ENCODE peak calls at places on chromosomes 5 and 9, in six cellular contexts. One of them, this sample, is unnamed.

GRCh38 chr9:2418619-2419018 is 203.0 kb upstream of the VLDLR start:
- DNase-seq in left colon: no peak
- DNase-seq in OCI-LY7: no peak
- DNase-seq in activated naive CD4-positive, alpha-beta T cell treated with anti-CD3 and anti-CD28 coated beads, Interleukin-2, amount 10 ng/mL, durations not matched to agents 7 days and 5 days: no peak
- DNase-seq in Ammon's horn: peak
- DNase-seq in M059J: peak
- DNase-seq in this sample: no peak

GRCh38 chr9:118091676-118092490 is 387.7 kb downstream of the TLR4 start:
- DNase-seq in left colon: no peak
- DNase-seq in OCI-LY7: no peak
- DNase-seq in activated naive CD4-positive, alpha-beta T cell treated with anti-CD3 and anti-CD28 coated beads, Interleukin-2, amount 10 ng/mL, durations not matched to agents 7 days and 5 days: no peak
- DNase-seq in Ammon's horn: peak
- DNase-seq in M059J: no peak
- DNase-seq in this sample: no peak

GRCh38 chr5:128220841-128221240 is 137.3 kb downstream of the SLC12A2 start:
- DNase-seq in left colon: no peak
- DNase-seq in OCI-LY7: no peak
- DNase-seq in activated naive CD4-positive, alpha-beta T cell treated with anti-CD3 and anti-CD28 coated beads, Interleukin-2, amount 10 ng/mL, durations not matched to agents 7 days and 5 days: no peak
- DNase-seq in Ammon's horn: no peak
- DNase-seq in M059J: no peak
- DNase-seq in this sample: no peak

GRCh38 chr9:74570879-74571512 is 73.9 kb downstream of the RORB start:
- DNase-seq in left colon: peak
- DNase-seq in OCI-LY7: peak
- DNase-seq in activated naive CD4-positive, alpha-beta T cell treated with anti-CD3 and anti-CD28 coated beads, Interleukin-2, amount 10 ng/mL, durations not matched to agents 7 days and 5 days: peak
- DNase-seq in Ammon's horn: peak
- DNase-seq in M059J: peak
- DNase-seq in this sample: peak

GRCh38 chr9:100087218-100087617 is 11.6 kb downstream of the ERP44 start:
- DNase-seq in left colon: no peak
- DNase-seq in OCI-LY7: peak
- DNase-seq in activated naive CD4-positive, alpha-beta T cell treated with anti-CD3 and anti-CD28 coated beads, Interleukin-2, amount 10 ng/mL, durations not matched to agents 7 days and 5 days: no peak
- DNase-seq in Ammon's horn: no peak
- DNase-seq in M059J: peak
- DNase-seq in this sample: peak

GRCh38 chr5:71600783-71601182 is 13.6 kb downstream of the MCCC2 start:
- DNase-seq in left colon: no peak
- DNase-seq in OCI-LY7: no peak
- DNase-seq in activated naive CD4-positive, alpha-beta T cell treated with anti-CD3 and anti-CD28 coated beads, Interleukin-2, amount 10 ng/mL, durations not matched to agents 7 days and 5 days: no peak
- DNase-seq in Ammon's horn: no peak
- DNase-seq in M059J: peak
- DNase-seq in this sample: no peak

GRCh38 chr5:7250004-7250403 is 145.9 kb upstream of the ADCY2 start:
- DNase-seq in left colon: no peak
- DNase-seq in OCI-LY7: no peak
- DNase-seq in activated naive CD4-positive, alpha-beta T cell treated with anti-CD3 and anti-CD28 coated beads, Interleukin-2, amount 10 ng/mL, durations not matched to agents 7 days and 5 days: no peak
- DNase-seq in Ammon's horn: no peak
- DNase-seq in M059J: no peak
- DNase-seq in this sample: no peak

GRCh38 chr5:54993318-54993717 is 7.9 kb upstream of the ESM1 start:
- DNase-seq in left colon: no peak
- DNase-seq in OCI-LY7: no peak
- DNase-seq in activated naive CD4-positive, alpha-beta T cell treated with anti-CD3 and anti-CD28 coated beads, Interleukin-2, amount 10 ng/mL, durations not matched to agents 7 days and 5 days: no peak
- DNase-seq in Ammon's horn: no peak
- DNase-seq in M059J: no peak
- DNase-seq in this sample: no peak

GRCh38 chr5:176543428-176544182 is 5.5 kb upstream of the CDHR2 start:
- DNase-seq in left colon: peak
- DNase-seq in OCI-LY7: peak
- DNase-seq in activated naive CD4-positive, alpha-beta T cell treated with anti-CD3 and anti-CD28 coated beads, Interleukin-2, amount 10 ng/mL, durations not matched to agents 7 days and 5 days: peak
- DNase-seq in Ammon's horn: peak
- DNase-seq in M059J: peak
- DNase-seq in this sample: peak

GRCh38 chr5:80083115-80083890 is 48.2 kb downstream of the THBS4 start:
- DNase-seq in left colon: no peak
- DNase-seq in OCI-LY7: peak
- DNase-seq in activated naive CD4-positive, alpha-beta T cell treated with anti-CD3 and anti-CD28 coated beads, Interleukin-2, amount 10 ng/mL, durations not matched to agents 7 days and 5 days: peak
- DNase-seq in Ammon's horn: peak
- DNase-seq in M059J: peak
- DNase-seq in this sample: peak

GRCh38 chr9:122338989-122339388 is 31.8 kb upstream of the PTGS1 start:
- DNase-seq in left colon: no peak
- DNase-seq in OCI-LY7: no peak
- DNase-seq in activated naive CD4-positive, alpha-beta T cell treated with anti-CD3 and anti-CD28 coated beads, Interleukin-2, amount 10 ng/mL, durations not matched to agents 7 days and 5 days: no peak
- DNase-seq in Ammon's horn: peak
- DNase-seq in M059J: no peak
- DNase-seq in this sample: no peak

GRCh38 chr9:6355728-6356127 is 27.6 kb downstream of the TPD52L3 start:
- DNase-seq in left colon: no peak
- DNase-seq in OCI-LY7: no peak
- DNase-seq in activated naive CD4-positive, alpha-beta T cell treated with anti-CD3 and anti-CD28 coated beads, Interleukin-2, amount 10 ng/mL, durations not matched to agents 7 days and 5 days: no peak
- DNase-seq in Ammon's horn: no peak
- DNase-seq in M059J: peak
- DNase-seq in this sample: peak

GRCh38 chr5:107853031-107853430 is 182.3 kb upstream of the EFNA5 start:
- DNase-seq in left colon: no peak
- DNase-seq in OCI-LY7: no peak
- DNase-seq in activated naive CD4-positive, alpha-beta T cell treated with anti-CD3 and anti-CD28 coated beads, Interleukin-2, amount 10 ng/mL, durations not matched to agents 7 days and 5 days: no peak
- DNase-seq in Ammon's horn: no peak
- DNase-seq in M059J: peak
- DNase-seq in this sample: no peak

GRCh38 chr5:170633235-170634041 is 129.6 kb downstream of the KCNIP1 start:
- DNase-seq in left colon: peak
- DNase-seq in OCI-LY7: no peak
- DNase-seq in activated naive CD4-positive, alpha-beta T cell treated with anti-CD3 and anti-CD28 coated beads, Interleukin-2, amount 10 ng/mL, durations not matched to agents 7 days and 5 days: no peak
- DNase-seq in Ammon's horn: peak
- DNase-seq in M059J: peak
- DNase-seq in this sample: no peak

GRCh38 chr5:144318460-144318859 is 147.8 kb downstream of the KCTD16 start:
- DNase-seq in left colon: no peak
- DNase-seq in OCI-LY7: no peak
- DNase-seq in activated naive CD4-positive, alpha-beta T cell treated with anti-CD3 and anti-CD28 coated beads, Interleukin-2, amount 10 ng/mL, durations not matched to agents 7 days and 5 days: no peak
- DNase-seq in Ammon's horn: no peak
- DNase-seq in M059J: no peak
- DNase-seq in this sample: no peak

GRCh38 chr9:34365282-34365681 is 11.4 kb downstream of the MYORG start:
- DNase-seq in left colon: no peak
- DNase-seq in OCI-LY7: no peak
- DNase-seq in activated naive CD4-positive, alpha-beta T cell treated with anti-CD3 and anti-CD28 coated beads, Interleukin-2, amount 10 ng/mL, durations not matched to agents 7 days and 5 days: no peak
- DNase-seq in Ammon's horn: no peak
- DNase-seq in M059J: no peak
- DNase-seq in this sample: no peak

GRCh38 chr9:75889977-75890540 is 414 bp upstream of the PCSK5 start:
- DNase-seq in left colon: peak
- DNase-seq in OCI-LY7: no peak
- DNase-seq in activated naive CD4-positive, alpha-beta T cell treated with anti-CD3 and anti-CD28 coated beads, Interleukin-2, amount 10 ng/mL, durations not matched to agents 7 days and 5 days: peak
- DNase-seq in Ammon's horn: peak
- DNase-seq in M059J: peak
- DNase-seq in this sample: no peak

GRCh38 chr9:129669141-129669718 is 3.8 kb downstream of the PRRX2 start:
- DNase-seq in left colon: no peak
- DNase-seq in OCI-LY7: no peak
- DNase-seq in activated naive CD4-positive, alpha-beta T cell treated with anti-CD3 and anti-CD28 coated beads, Interleukin-2, amount 10 ng/mL, durations not matched to agents 7 days and 5 days: no peak
- DNase-seq in Ammon's horn: no peak
- DNase-seq in M059J: peak
- DNase-seq in this sample: no peak

GRCh38 chr5:82211855-82212572 is 66.1 kb downstream of the RPS23 start:
- DNase-seq in left colon: no peak
- DNase-seq in OCI-LY7: no peak
- DNase-seq in activated naive CD4-positive, alpha-beta T cell treated with anti-CD3 and anti-CD28 coated beads, Interleukin-2, amount 10 ng/mL, durations not matched to agents 7 days and 5 days: no peak
- DNase-seq in Ammon's horn: no peak
- DNase-seq in M059J: no peak
- DNase-seq in this sample: no peak

GRCh38 chr9:89154218-89154617 is 24.4 kb downstream of the SHC3 start:
- DNase-seq in left colon: no peak
- DNase-seq in OCI-LY7: no peak
- DNase-seq in activated naive CD4-positive, alpha-beta T cell treated with anti-CD3 and anti-CD28 coated beads, Interleukin-2, amount 10 ng/mL, durations not matched to agents 7 days and 5 days: no peak
- DNase-seq in Ammon's horn: no peak
- DNase-seq in M059J: no peak
- DNase-seq in this sample: no peak

GRCh38 chr5:16507716-16508115 is 42.1 kb upstream of the ZNF622 start:
- DNase-seq in left colon: no peak
- DNase-seq in OCI-LY7: no peak
- DNase-seq in activated naive CD4-positive, alpha-beta T cell treated with anti-CD3 and anti-CD28 coated beads, Interleukin-2, amount 10 ng/mL, durations not matched to agents 7 days and 5 days: no peak
- DNase-seq in Ammon's horn: no peak
- DNase-seq in M059J: no peak
- DNase-seq in this sample: no peak

GRCh38 chr5:94361161-94361560 is 257.2 kb downstream of the KIAA0825 start:
- DNase-seq in left colon: no peak
- DNase-seq in OCI-LY7: no peak
- DNase-seq in activated naive CD4-positive, alpha-beta T cell treated with anti-CD3 and anti-CD28 coated beads, Interleukin-2, amount 10 ng/mL, durations not matched to agents 7 days and 5 days: no peak
- DNase-seq in Ammon's horn: peak
- DNase-seq in M059J: no peak
- DNase-seq in this sample: no peak

GRCh38 chr5:57037355-57037754 is 85.4 kb upstream of the MIER3 start:
- DNase-seq in left colon: no peak
- DNase-seq in OCI-LY7: peak
- DNase-seq in activated naive CD4-positive, alpha-beta T cell treated with anti-CD3 and anti-CD28 coated beads, Interleukin-2, amount 10 ng/mL, durations not matched to agents 7 days and 5 days: no peak
- DNase-seq in Ammon's horn: peak
- DNase-seq in M059J: peak
- DNase-seq in this sample: no peak

GRCh38 chr9:98162638-98163037 is 29.8 kb downstream of the CORO2A start:
- DNase-seq in left colon: no peak
- DNase-seq in OCI-LY7: no peak
- DNase-seq in activated naive CD4-positive, alpha-beta T cell treated with anti-CD3 and anti-CD28 coated beads, Interleukin-2, amount 10 ng/mL, durations not matched to agents 7 days and 5 days: no peak
- DNase-seq in Ammon's horn: no peak
- DNase-seq in M059J: no peak
- DNase-seq in this sample: no peak

GRCh38 chr5:59661939-59662615 is 231.4 kb downstream of the PDE4D start:
- DNase-seq in left colon: no peak
- DNase-seq in OCI-LY7: peak
- DNase-seq in activated naive CD4-positive, alpha-beta T cell treated with anti-CD3 and anti-CD28 coated beads, Interleukin-2, amount 10 ng/mL, durations not matched to agents 7 days and 5 days: no peak
- DNase-seq in Ammon's horn: no peak
- DNase-seq in M059J: peak
- DNase-seq in this sample: peak